ENCODE peak calls at places on chromosome 7, in seven cellular contexts. J, H, D, O, R, N and Z are unnamed samples.

GRCh38 chr7:84274029-84274638 is 79.5 kb upstream of the SEMA3A start:
- DNase-seq in H (no peak), D (peak; percentile 32), J (no peak), R (no peak), N (no peak), O (peak; percentile 24), Z (no peak)

GRCh38 chr7:50660040-50660829 is 95.0 kb upstream of the DDC start:
- DNase-seq in R (no peak), D (no peak), N (no peak), J (peak; percentile 81), O (no peak), H (peak; percentile 44), Z (no peak)

GRCh38 chr7:43785425-43785824 is 26.9 kb downstream of the BLVRA start:
- DNase-seq in N (no peak), R (peak; percentile 53), H (peak; percentile 40), J (no peak), O (no peak), D (peak; percentile 95), Z (peak; percentile 26)

GRCh38 chr7:1081931-1082401 is 5.9 kb upstream of the GPER1 start:
- DNase-seq in N (no peak), J (no peak), D (peak; percentile 12), H (no peak), R (no peak), O (peak; percentile 26), Z (no peak)

GRCh38 chr7:138324905-138325304 is 135.2 kb upstream of the TRIM24 start:
- DNase-seq in O (no peak), H (no peak), J (no peak), D (no peak), R (no peak), N (no peak), Z (no peak)

GRCh38 chr7:68133045-68133444 is 1136.4 kb downstream of the TYW1 start:
- DNase-seq in R (no peak), O (no peak), N (no peak), D (no peak), H (no peak), J (no peak), Z (no peak)

GRCh38 chr7:139727151-139727705 is 50.6 kb downstream of the HIPK2 start:
- DNase-seq in R (no peak), J (no peak), H (peak; percentile 6), O (no peak), D (peak; percentile 46), N (no peak), Z (no peak)

GRCh38 chr7:84363741-84364140 is 169.2 kb upstream of the SEMA3A start:
- DNase-seq in J (no peak), H (no peak), D (no peak), N (no peak), O (no peak), R (no peak), Z (no peak)

GRCh38 chr7:10939237-10939910 is 34.3 kb upstream of the PHF14 start:
- DNase-seq in O (no peak), J (no peak), H (peak; percentile 9), N (no peak), R (no peak), D (peak; percentile 17), Z (no peak)

GRCh38 chr7:80136276-80137045 is 1.8 kb downstream of the GNAI1 start:
- DNase-seq in J (no peak), R (no peak), N (no peak), D (peak; percentile 29), H (no peak), O (peak; percentile 38), Z (no peak)

GRCh38 chr7:131753620-131754222 is 197.3 kb upstream of the PODXL start:
- DNase-seq in D (peak; percentile 4), N (no peak), J (no peak), O (peak; percentile 5), R (no peak), H (no peak), Z (no peak)

GRCh38 chr7:159231017-159231416 is 86.3 kb upstream of the VIPR2 start:
- DNase-seq in N (no peak), D (no peak), J (no peak), H (no peak), R (no peak), O (no peak), Z (no peak)

GRCh38 chr7:157474685-157475084 is 137.9 kb downstream of the DNAJB6 start:
- DNase-seq in R (no peak), J (peak; percentile 66), N (no peak), H (no peak), O (no peak), D (peak; percentile 11), Z (no peak)

GRCh38 chr7:96177353-96177752 is 144.5 kb downstream of the SLC25A13 start:
- DNase-seq in H (no peak), D (no peak), O (no peak), R (no peak), J (no peak), N (no peak), Z (no peak)

GRCh38 chr7:30771859-30772429 is 727 bp downstream of the MINDY4 start:
- DNase-seq in R (no peak), O (peak; percentile 34), D (no peak), J (no peak), N (no peak), H (no peak), Z (no peak)

GRCh38 chr7:1926908-1927306 is 256.8 kb downstream of the ELFN1 start:
- DNase-seq in N (no peak), D (no peak), J (no peak), H (no peak), R (no peak), O (no peak), Z (no peak)

GRCh38 chr7:47677664-47678063 is 95.8 kb upstream of the TNS3 start:
- DNase-seq in N (no peak), R (no peak), J (no peak), O (no peak), H (no peak), D (no peak), Z (no peak)

GRCh38 chr7:155069992-155070827 is at the start of gene HTR5A:
- DNase-seq in N (peak; percentile 74), D (peak; percentile 80), J (peak; percentile 92), O (peak; percentile 85), H (peak; percentile 70), R (peak; percentile 74), Z (peak; percentile 92)

GRCh38 chr7:149209518-149210269 is 14.3 kb downstream of the ZNF282 start:
- DNase-seq in R (no peak), O (peak; percentile 59), N (no peak), D (peak; percentile 80), H (peak; percentile 45), J (no peak), Z (no peak)

GRCh38 chr7:100801833-100802568 is 25.3 kb downstream of the EPHB4 start:
- DNase-seq in D (peak; percentile 76), N (peak; percentile 35), H (peak; percentile 80), O (peak; percentile 41), J (peak; percentile 87), R (peak; percentile 50), Z (peak; percentile 83)

GRCh38 chr7:16066805-16067459 is 354.4 kb downstream of the CRPPA start:
- DNase-seq in O (peak; percentile 50), D (peak; percentile 40), H (no peak), N (no peak), J (no peak), R (no peak), Z (no peak)

GRCh38 chr7:129569811-129570215 is 41.7 kb upstream of the NRF1 start:
- DNase-seq in J (no peak), H (peak; percentile 55), O (no peak), R (no peak), D (peak; percentile 77), N (no peak), Z (no peak)

GRCh38 chr7:83119496-83119895 is 43.2 kb downstream of the PCLO start:
- DNase-seq in D (no peak), N (no peak), O (no peak), H (no peak), J (no peak), R (no peak), Z (no peak)

GRCh38 chr7:84548366-84549085 is 353.9 kb upstream of the SEMA3A start:
- DNase-seq in O (no peak), R (no peak), D (peak; percentile 48), H (no peak), J (no peak), N (no peak), Z (no peak)

DNA sequence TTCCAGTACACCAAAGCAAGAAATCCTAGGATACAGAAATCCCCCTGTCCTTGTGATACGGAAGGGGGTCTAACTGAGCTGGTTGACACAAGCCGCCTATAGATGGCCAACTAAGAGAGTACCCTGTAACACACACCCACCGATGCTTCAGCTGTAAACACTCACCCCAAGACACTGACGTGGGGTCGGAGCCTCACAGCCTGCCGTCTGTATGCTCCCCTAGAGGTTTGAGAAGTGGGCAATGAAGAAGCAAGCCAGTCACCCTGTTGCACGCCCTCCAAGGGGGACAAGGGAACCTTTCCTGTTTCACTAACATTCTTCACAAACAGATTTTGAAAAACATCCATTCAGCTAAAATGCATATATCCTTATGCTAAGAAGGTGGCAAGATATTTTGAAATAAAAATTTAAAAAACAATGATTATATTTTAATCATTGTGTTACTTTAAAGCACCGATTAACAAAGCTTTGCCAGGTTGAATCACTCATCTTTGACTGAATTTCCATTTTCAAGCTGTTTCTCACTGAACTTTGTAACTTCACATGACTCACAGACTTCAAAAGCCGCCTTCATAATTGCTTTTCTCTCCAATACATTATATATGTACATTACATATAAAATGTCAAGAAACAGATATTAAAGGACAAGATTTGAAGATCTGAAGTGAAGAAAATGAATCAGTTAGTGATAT is 329.3 kb downstream of the ARL4A start:
- DNase-seq in O (no peak), D (no peak), J (peak; percentile 30), N (no peak), R (no peak), H (no peak), Z (no peak)
- H3K27ac ChIP-seq in O (no peak overlapping the region), D (no peak overlapping the region), J (no peak overlapping the region), N (no peak overlapping the region), R (no peak overlapping the region), H (no peak overlapping the region), Z (no peak overlapping the region)

DNA sequence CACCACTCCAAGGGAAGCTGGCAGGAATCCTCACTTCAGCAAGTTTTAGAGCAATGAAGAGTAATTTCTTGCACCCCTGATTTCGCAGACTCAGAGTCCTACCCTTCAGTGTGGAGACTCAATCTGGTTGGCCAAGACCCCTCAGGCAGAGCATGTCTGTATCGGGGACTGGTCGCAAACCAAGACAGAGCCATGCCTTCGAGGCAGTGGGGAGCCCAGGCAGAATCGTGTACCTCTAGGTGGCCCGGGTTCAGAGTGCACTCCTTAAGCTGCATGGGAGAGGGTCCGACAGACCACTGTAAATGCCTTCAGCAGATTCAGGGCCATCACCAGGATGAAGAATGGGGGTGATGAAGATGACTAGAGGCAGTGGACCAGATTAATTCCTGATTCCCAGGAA is 94.9 kb downstream of the STRA8 start:
- DNase-seq in D (no peak), H (no peak), O (no peak), J (no peak), R (no peak), N (no peak), Z (no peak)
- H3K4me3 ChIP-seq in D (no peak overlapping the region), H (no peak overlapping the region), O (no peak overlapping the region), J (no peak overlapping the region), R (no peak overlapping the region), N (no peak overlapping the region), Z (no peak overlapping the region)

GRCh38 chr7:6242561-6242960 is 29.9 kb downstream of the CYTH3 start:
- DNase-seq in O (no peak), N (no peak), R (no peak), H (no peak), J (no peak), D (no peak), Z (no peak)
- H3K27ac ChIP-seq in O (no peak overlapping the region), N (no peak overlapping the region), R (no peak overlapping the region), H (no peak overlapping the region), J (no peak overlapping the region), D (no peak overlapping the region), Z (no peak overlapping the region)

DNA sequence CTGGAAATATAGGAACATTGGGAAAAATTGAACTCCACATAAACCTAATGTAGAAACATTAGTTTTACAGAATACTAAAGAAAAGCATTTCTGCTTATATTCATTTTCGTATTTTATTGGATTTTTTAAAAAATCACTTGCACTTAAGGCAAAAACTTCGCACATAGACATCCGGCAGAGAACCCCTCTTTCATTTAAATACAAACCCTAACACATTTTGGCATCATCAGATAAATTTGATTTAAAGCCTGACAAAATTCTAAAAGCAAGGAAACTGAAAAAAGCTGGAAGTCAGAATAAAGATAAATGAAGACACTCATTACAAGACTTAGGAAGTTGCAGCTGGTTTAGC is 396 bp upstream of the EXOC4 start:
- DNase-seq in N (no peak), O (no peak), R (no peak), D (no peak), H (no peak), J (no peak), Z (no peak)
- H3K4me3 ChIP-seq in N (peak overlapping the region; percentile 88), O (peak overlapping the region; percentile 94), R (no peak overlapping the region), D (no peak overlapping the region), H (peak overlapping the region; percentile 99), J (peak overlapping the region; percentile 86), Z (no peak overlapping the region)